ENCODE peak calls at places on chromosome 16, in eight cellular contexts. S is colonic mucosa, A is transverse colon, H is Peyer's patch, F is OCI-LY7, B is SK-N-SH, I is H9, D is ascending aorta. J is an unnamed sample.

GRCh38 chr16:65829076-65829475 is 537.4 kb upstream of the CDH5 start:
- DNase-seq in S (no peak), A (no peak), H (no peak), F (no peak), B (no peak), I (no peak), D (no peak), J (no peak)

GRCh38 chr16:57297856-57298255 is 13.4 kb upstream of the PLLP start:
- DNase-seq in S (no peak), A (no peak), H (peak), F (peak), B (no peak), I (peak), D (no peak), J (no peak)

GRCh38 chr16:930511-930910 is 40.3 kb downstream of the LMF1 start:
- DNase-seq in S (no peak), A (no peak), H (no peak), F (no peak), B (no peak), I (no peak), D (no peak), J (no peak)

GRCh38 chr16:27221576-27222498 is 18.5 kb downstream of the KDM8 start:
- DNase-seq in S (no peak), A (peak), H (no peak), F (no peak), B (no peak), I (no peak), D (no peak), J (peak)

GRCh38 chr16:29316673-29317237 is 89.8 kb downstream of the NPIPB11 start:
- DNase-seq in S (no peak), A (no peak), H (no peak), F (no peak), B (no peak), I (no peak), D (no peak), J (no peak)

GRCh38 chr16:12177643-12178042 is 201.1 kb downstream of the SNX29 start:
- DNase-seq in S (no peak), A (no peak), H (no peak), F (no peak), B (no peak), I (no peak), D (no peak), J (no peak)

GRCh38 chr16:27193300-27193990 is 9.9 kb upstream of the KDM8 start:
- DNase-seq in S (no peak), A (no peak), H (no peak), F (no peak), B (no peak), I (no peak), D (no peak), J (no peak)

GRCh38 chr16:80084614-80085013 is 456.2 kb upstream of the DYNLRB2 start:
- DNase-seq in S (peak), A (peak), H (peak), F (no peak), B (no peak), I (peak), D (no peak), J (peak)

GRCh38 chr16:75837681-75838080 is 111.4 kb upstream of the CPHXL start:
- DNase-seq in S (no peak), A (no peak), H (no peak), F (no peak), B (no peak), I (no peak), D (no peak), J (no peak)

GRCh38 chr16:14658063-14658462 is 25.3 kb downstream of the BFAR start:
- DNase-seq in S (peak), A (peak), H (no peak), F (peak), B (no peak), I (no peak), D (no peak), J (no peak)

GRCh38 chr16:30656974-30657865 is 1.0 kb upstream of the FBRS start:
- DNase-seq in S (no peak), A (peak), H (no peak), F (no peak), B (no peak), I (no peak), D (no peak), J (no peak)

GRCh38 chr16:30654856-30655255 is 3.4 kb upstream of the FBRS start:
- DNase-seq in S (no peak), A (no peak), H (no peak), F (no peak), B (no peak), I (no peak), D (no peak), J (no peak)

GRCh38 chr16:30657866-30658730 is at the start of gene FBRS:
- DNase-seq in S (peak), A (peak), H (peak), F (peak), B (peak), I (peak), D (peak), J (peak)

GRCh38 chr16:30655815-30656347 is 2.4 kb upstream of the FBRS start:
- DNase-seq in S (no peak), A (no peak), H (no peak), F (no peak), B (no peak), I (no peak), D (no peak), J (no peak)

DNA sequence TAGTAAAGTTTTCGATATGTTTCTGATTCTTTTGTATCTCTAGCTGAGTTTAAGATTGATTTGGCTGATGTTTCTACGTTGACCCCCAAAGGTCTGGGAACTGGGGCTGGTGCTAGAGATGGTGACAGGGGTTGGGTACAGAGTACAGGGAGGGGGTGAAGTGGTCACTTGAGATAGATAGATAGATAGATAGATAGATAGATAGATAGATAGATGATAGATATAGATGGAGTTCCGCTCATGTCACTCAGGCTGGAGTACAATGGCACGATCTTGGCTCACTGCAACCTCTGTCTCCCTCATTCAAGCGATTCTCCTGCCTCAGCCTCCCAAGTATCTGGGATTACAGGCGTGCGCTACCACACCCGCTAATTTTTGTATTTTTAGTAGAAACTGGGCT is 1.8 kb upstream of the FBRS start:
- DNase-seq in S (no peak), A (no peak), H (no peak), F (no peak), B (no peak), I (no peak), D (no peak), J (no peak)
- H3K27ac ChIP-seq in S (no peak), A (peak), H (no peak), F (no peak), B (no peak), I (no peak), D (no peak), J (no peak)

GRCh38 chr16:10579965-10580918 is at the start of gene EMP2:
- DNase-seq in S (peak), A (peak), H (peak), F (no peak), B (peak), I (peak), D (peak), J (peak)
- TF ChIP-seq CTCF in S (peak), A (peak), H (no peak), F (no peak), B (peak), I (peak), D (peak), J (peak)

GRCh38 chr16:69928856-69929400 is 22.2 kb upstream of the CLEC18A start:
- DNase-seq in S (no peak), A (no peak), H (no peak), F (no peak), B (no peak), I (no peak), D (no peak), J (no peak)
- H3K27ac ChIP-seq in S (no peak), A (no peak), H (no peak), F (no peak), B (no peak), I (no peak), D (peak), J (no peak)

DNA sequence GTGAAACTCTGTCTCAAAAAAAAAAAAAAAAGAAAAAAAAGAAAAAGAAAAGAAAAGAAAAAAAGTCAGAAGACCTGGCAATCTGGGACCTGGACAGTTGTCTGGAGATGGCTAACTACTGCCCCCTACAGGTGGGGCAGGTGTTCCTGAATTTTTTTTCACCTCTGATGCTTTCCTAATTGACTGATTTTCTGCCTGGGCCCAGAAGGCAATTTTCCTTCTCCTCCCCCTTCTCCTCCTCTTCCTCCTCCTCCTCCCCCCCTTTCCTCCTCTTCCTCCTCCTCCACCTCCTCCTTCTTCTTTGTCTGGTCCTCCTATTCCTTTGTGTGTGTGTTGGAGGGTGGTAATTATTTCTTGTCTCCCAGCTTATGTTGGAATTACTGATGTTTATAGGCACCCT is 26.7 kb downstream of the IRX5 start:
- DNase-seq in S (peak), A (peak), H (no peak), F (peak), B (no peak), I (peak), D (no peak), J (no peak)
- TF ChIP-seq CTCF in S (peak), A (peak), H (no peak), F (peak), B (peak), I (peak), D (peak), J (peak)

GRCh38 chr16:71287903-71288302 is 1.3 kb downstream of the CMTR2 start:
- DNase-seq in S (no peak), A (no peak), H (no peak), F (no peak), B (no peak), I (no peak), D (no peak), J (no peak)

GRCh38 chr16:71288890-71289731 is at the start of gene CMTR2:
- DNase-seq in S (peak), A (peak), H (peak), F (peak), B (peak), I (peak), D (peak), J (peak)

GRCh38 chr16:71289732-71290062 is 495 bp upstream of the CMTR2 start:
- DNase-seq in S (no peak), A (no peak), H (no peak), F (no peak), B (no peak), I (no peak), D (no peak), J (no peak)

GRCh38 chr16:71287454-71287853 is 1.7 kb downstream of the CMTR2 start:
- DNase-seq in S (no peak), A (no peak), H (no peak), F (no peak), B (no peak), I (no peak), D (no peak), J (no peak)

DNA sequence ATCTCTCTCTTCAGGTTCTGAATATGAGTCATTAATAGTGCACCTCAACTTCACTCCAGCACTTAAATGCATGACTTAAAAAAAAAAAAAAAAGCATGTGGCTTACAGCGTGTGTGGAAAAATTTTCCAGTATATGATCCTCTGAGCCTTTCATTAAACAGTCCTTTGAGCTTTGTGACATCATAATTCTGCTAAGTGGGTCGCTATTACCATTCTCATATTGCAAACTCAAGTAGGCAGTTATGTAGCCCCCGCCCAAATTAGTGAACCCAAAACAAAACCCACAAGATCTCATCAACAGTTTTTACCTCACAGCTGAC is 672 bp downstream of the CMTR2 start:
- DNase-seq in S (no peak), A (no peak), H (no peak), F (no peak), B (no peak), I (no peak), D (no peak), J (no peak)
- H3K27ac ChIP-seq in S (peak), A (peak), H (peak), F (no peak), B (peak), I (peak), D (peak), J (no peak)

GRCh38 chr16:85987750-85988078 is 88.8 kb downstream of the IRF8 start:
- DNase-seq in S (no peak), A (peak), H (no peak), F (no peak), B (no peak), I (no peak), D (no peak), J (no peak)

GRCh38 chr16:85988306-85988705 is 89.3 kb downstream of the IRF8 start:
- DNase-seq in S (no peak), A (peak), H (peak), F (no peak), B (no peak), I (no peak), D (no peak), J (no peak)

GRCh38 chr16:85988723-85989313 is 89.9 kb downstream of the IRF8 start:
- DNase-seq in S (no peak), A (peak), H (peak), F (peak), B (no peak), I (no peak), D (no peak), J (no peak)

GRCh38 chr16:85984947-85985451 is 86.0 kb downstream of the IRF8 start:
- DNase-seq in S (peak), A (peak), H (peak), F (no peak), B (no peak), I (no peak), D (no peak), J (no peak)

GRCh38 chr16:85986931-85987749 is 88.2 kb downstream of the IRF8 start:
- DNase-seq in S (peak), A (peak), H (peak), F (peak), B (peak), I (peak), D (no peak), J (no peak)
- TF ChIP-seq CTCF in S (peak), A (peak), H (no peak), F (peak), B (peak), I (peak), D (peak), J (peak)